ENCODE peak calls at places on chromosomes 11 and 22, in nine cellular contexts. M is esophagus squamous epithelium, E is kidney epithelial cell, Y is lower lobe of right lung, O is body of pancreas, L is transverse colon, A is K562, R is NB4, T is adipocyte. Z is an unnamed sample.

GRCh38 chr11:17185938-17186337 is 21.8 kb downstream of the PIK3C2A start:
- DNase-seq in M (no peak), E (no peak), Y (no peak), O (no peak), L (no peak), A (no peak), R (no peak), T (no peak), Z (no peak)

GRCh38 chr22:36391648-36392047 is 3.9 kb upstream of the MYH9 start:
- DNase-seq in M (no peak), E (no peak), Y (no peak), O (no peak), L (peak; percentile 62), A (no peak), R (no peak), T (no peak), Z (no peak)

GRCh38 chr11:79396674-79397073 is 44.2 kb downstream of the TENM4 start:
- DNase-seq in M (no peak), E (no peak), Y (no peak), O (no peak), L (no peak), A (no peak), R (no peak), T (no peak), Z (no peak)

GRCh38 chr11:70205049-70205725 is 2.1 kb downstream of the FADD start:
- DNase-seq in M (no peak), E (no peak), Y (no peak), O (no peak), L (no peak), A (no peak), R (no peak), T (no peak), Z (no peak)

GRCh38 chr11:80280737-80281136 is 839.9 kb upstream of the TENM4 start:
- DNase-seq in M (no peak), E (no peak), Y (no peak), O (no peak), L (no peak), A (no peak), R (no peak), T (no peak), Z (no peak)

GRCh38 chr11:23097906-23098305 is 237.6 kb upstream of the CCDC179 start:
- DNase-seq in M (no peak), E (no peak), Y (no peak), O (no peak), L (no peak), A (no peak), R (no peak), T (no peak), Z (no peak)

GRCh38 chr11:45771194-45771941 is 33.6 kb upstream of the SLC35C1 start:
- DNase-seq in M (no peak), E (no peak), Y (peak; percentile 65), O (peak; percentile 60), L (peak; percentile 76), A (peak; percentile 70), R (peak; percentile 60), T (peak; percentile 89), Z (no peak)

GRCh38 chr22:20418211-20418788 is 19.3 kb downstream of the SCARF2 start:
- DNase-seq in M (no peak), E (no peak), Y (peak; percentile 89), O (peak; percentile 83), L (peak; percentile 79), A (peak; percentile 100), R (peak; percentile 63), T (peak; percentile 95), Z (peak; percentile 79)

GRCh38 chr11:40149721-40150120 is 1309.7 kb downstream of the LRRC4C start:
- DNase-seq in M (no peak), E (no peak), Y (no peak), O (no peak), L (no peak), A (no peak), R (no peak), T (no peak), Z (no peak)

GRCh38 chr22:44573451-44573850 is 75.4 kb upstream of the RTL6 start:
- DNase-seq in M (no peak), E (no peak), Y (no peak), O (no peak), L (no peak), A (no peak), R (no peak), T (no peak), Z (no peak)

GRCh38 chr22:42651134-42651533 is 1.9 kb upstream of the CYB5R3 start:
- DNase-seq in M (no peak), E (peak; percentile 41), Y (no peak), O (no peak), L (no peak), A (no peak), R (no peak), T (no peak), Z (peak; percentile 51)

GRCh38 chr11:43947003-43947500 is 4.6 kb downstream of the C11orf96 start:
- DNase-seq in M (no peak), E (no peak), Y (no peak), O (no peak), L (no peak), A (peak; percentile 49), R (peak; percentile 28), T (no peak), Z (peak; percentile 54)

GRCh38 chr22:32572741-32573140 is 98.1 kb downstream of the FBXO7 start:
- DNase-seq in M (no peak), E (no peak), Y (no peak), O (no peak), L (no peak), A (peak; percentile 36), R (no peak), T (no peak), Z (no peak)

GRCh38 chr11:6925636-6926207 is 504 bp upstream of the ZNF215 start:
- DNase-seq in M (no peak), E (no peak), Y (no peak), O (no peak), L (no peak), A (peak; percentile 25), R (no peak), T (peak; percentile 18), Z (peak; percentile 38)

GRCh38 chr11:103881518-103882070 is 154.8 kb upstream of the DDI1 start:
- DNase-seq in M (no peak), E (no peak), Y (no peak), O (no peak), L (no peak), A (no peak), R (no peak), T (peak; percentile 62), Z (no peak)

GRCh38 chr22:20581503-20582170 is 74.2 kb downstream of the MED15 start:
- DNase-seq in M (no peak), E (no peak), Y (peak; percentile 38), O (no peak), L (no peak), A (peak; percentile 81), R (no peak), T (no peak), Z (no peak)

GRCh38 chr11:80727315-80727714 is 1286.5 kb upstream of the TENM4 start:
- DNase-seq in M (no peak), E (no peak), Y (no peak), O (no peak), L (no peak), A (no peak), R (peak; percentile 5), T (no peak), Z (no peak)

GRCh38 chr11:116454020-116454645 is 318.7 kb downstream of the BUD13 start:
- DNase-seq in M (no peak), E (peak; percentile 10), Y (no peak), O (peak; percentile 27), L (peak; percentile 60), A (peak; percentile 16), R (peak; percentile 54), T (peak; percentile 19), Z (peak; percentile 0)

GRCh38 chr11:60874421-60875365 is 7.4 kb downstream of the ZP1 start:
- DNase-seq in M (no peak), E (no peak), Y (peak; percentile 31), O (no peak), L (no peak), A (no peak), R (no peak), T (no peak), Z (no peak)

GRCh38 chr22:22558071-22558971 is 744 bp downstream of the PRAME start:
- DNase-seq in M (no peak), E (no peak), Y (no peak), O (no peak), L (no peak), A (peak; percentile 99), R (no peak), T (no peak), Z (no peak)
- H3K4me3 ChIP-seq in M (no peak overlapping the region), E (peak overlapping the region; percentile 22), Y (no peak overlapping the region), O (no peak overlapping the region), L (no peak overlapping the region), A (peak overlapping the region; percentile 54), R (no peak overlapping the region), T (no peak overlapping the region), Z (no peak overlapping the region)

DNA sequence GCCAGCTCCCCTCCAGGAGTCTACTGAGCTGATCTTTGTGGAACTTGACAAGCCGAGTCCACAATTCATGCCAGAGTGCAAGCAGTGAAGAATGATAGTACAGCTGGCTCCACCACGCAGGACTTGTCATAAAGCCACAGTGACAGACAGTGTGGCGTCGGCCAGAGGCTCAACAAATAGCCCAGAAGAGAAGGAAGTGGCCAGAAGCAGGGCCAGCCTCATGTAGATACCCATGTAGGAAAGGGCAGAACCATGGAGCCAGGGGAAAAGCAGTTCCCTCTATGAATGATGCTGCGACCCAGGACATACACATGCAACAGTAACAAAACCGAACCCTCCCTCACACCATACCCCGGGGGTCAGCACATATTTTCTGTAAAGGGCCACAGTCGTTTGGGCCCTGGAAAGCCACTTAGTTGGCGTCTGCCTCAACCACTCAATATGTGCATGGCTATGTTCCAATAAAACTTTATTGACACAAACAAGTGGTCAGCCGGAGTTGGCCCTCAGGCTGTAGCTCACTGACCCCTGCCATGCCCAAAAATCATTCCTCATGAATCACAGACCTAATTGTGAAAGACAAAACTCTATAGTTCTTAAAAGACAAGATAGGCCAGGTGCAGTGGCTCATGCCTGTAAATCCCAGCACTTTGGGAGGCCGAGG is 161.4 kb downstream of the BRD1 start:
- DNase-seq in M (no peak), E (no peak), Y (peak; percentile 20), O (no peak), L (peak; percentile 2), A (no peak), R (no peak), T (no peak), Z (no peak)
- H3K4me3 ChIP-seq in M (no peak overlapping the region), E (no peak overlapping the region), Y (peak overlapping the region; percentile 2), O (no peak overlapping the region), L (no peak overlapping the region), A (no peak overlapping the region), R (no peak overlapping the region), T (no peak overlapping the region), Z (no peak overlapping the region)

GRCh38 chr11:122145715-122146274 is 29.8 kb upstream of the BLID start:
- DNase-seq in M (no peak), E (no peak), Y (no peak), O (no peak), L (no peak), A (no peak), R (no peak), T (no peak), Z (no peak)
- H3K4me3 ChIP-seq in M (no peak overlapping the region), E (no peak overlapping the region), Y (no peak overlapping the region), O (no peak overlapping the region), L (no peak overlapping the region), A (no peak overlapping the region), R (no peak overlapping the region), T (no peak overlapping the region), Z (no peak overlapping the region)

DNA sequence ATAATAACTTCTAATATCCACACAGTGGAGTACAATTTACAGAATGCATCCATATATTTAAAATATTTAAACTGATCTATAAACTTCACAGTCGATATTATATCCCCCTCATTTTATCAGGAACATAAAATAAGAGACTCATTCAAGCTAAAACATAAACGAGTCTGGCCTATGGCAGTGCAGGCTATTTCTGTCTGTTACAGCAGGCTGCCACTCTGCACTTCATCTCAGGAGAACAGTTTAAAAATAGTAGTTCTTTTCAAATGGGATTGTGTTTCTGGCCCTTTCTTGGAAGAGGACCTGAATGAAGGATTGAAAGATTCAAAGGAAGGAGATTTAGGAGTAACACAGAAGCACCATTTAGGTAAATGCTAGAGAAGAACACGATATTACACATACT is 915.7 kb downstream of the NTM start:
- DNase-seq in M (no peak), E (no peak), Y (no peak), O (no peak), L (no peak), A (no peak), R (no peak), T (no peak), Z (no peak)
- H3K4me3 ChIP-seq in M (no peak overlapping the region), E (no peak overlapping the region), Y (no peak overlapping the region), O (no peak overlapping the region), L (no peak overlapping the region), A (no peak overlapping the region), R (no peak overlapping the region), T (no peak overlapping the region), Z (no peak overlapping the region)

Z was measured in foreskin fibroblast.